ENCODE peak calls at places on chromosomes 2 and 18, in seven cellular contexts. B is left cardiac atrium; H is HCT116; D is left colon; V is effector memory CD8-positive, alpha-beta T cell; T is body of pancreas; M is WTC11. J is an unnamed sample.
A peak's percentile ranks its signal among the peaks of the same experiment; 100 is the strongest.

GRCh38 chr2:177165103-177165583 is 47.5 kb upstream of the HNRNPA3 start:
- ATAC-seq in B (peak; percentile 80), H (no peak), D (peak; percentile 56), T (peak; percentile 60), V (no peak), M (peak; percentile 20), J (peak; percentile 31)

GRCh38 chr18:70621710-70622109 is 332.9 kb downstream of the SOCS6 start:
- ATAC-seq in V (peak; percentile 64), M (no peak), D (no peak), B (no peak), H (no peak), T (no peak), J (no peak)

GRCh38 chr2:73984922-73985317 is 210 bp downstream of the TET3 start:
- ATAC-seq in H (peak; percentile 4), M (no peak), T (peak; percentile 25), V (peak; percentile 42), D (no peak), B (no peak), J (no peak)

GRCh38 chr18:34726286-34727004 is 16.3 kb downstream of the DTNA start:
- ATAC-seq in D (peak; percentile 85), M (peak; percentile 72), B (no peak), V (no peak), T (peak; percentile 50), H (no peak), J (no peak)

GRCh38 chr2:239444626-239445625 is 44.1 kb upstream of the HDAC4 start:
- ATAC-seq in H (peak; percentile 59), V (no peak), D (no peak), T (peak; percentile 68), B (peak; percentile 71), M (no peak), J (no peak)

GRCh38 chr18:28725876-28726275 is 548.9 kb upstream of the CDH2 start:
- ATAC-seq in T (no peak), B (no peak), D (no peak), H (no peak), V (no peak), M (no peak), J (no peak)

GRCh38 chr2:230947908-230948365 is 22.9 kb upstream of the GPR55 start:
- ATAC-seq in T (no peak), D (no peak), H (no peak), M (no peak), B (no peak), V (no peak), J (no peak)

GRCh38 chr2:441258-442023 is 153.6 kb upstream of the ALKAL2 start:
- ATAC-seq in H (no peak), V (no peak), T (no peak), D (no peak), B (no peak), M (no peak), J (no peak)

GRCh38 chr18:30814446-30814845 is 228.1 kb downstream of the DSC3 start:
- ATAC-seq in B (no peak), H (no peak), M (no peak), D (no peak), V (no peak), T (no peak), J (no peak)

GRCh38 chr2:224286923-224287322 is 115.0 kb downstream of the FAM124B start:
- ATAC-seq in B (no peak), V (no peak), D (no peak), T (no peak), M (peak; percentile 69), H (peak; percentile 75), J (no peak)

GRCh38 chr2:129806317-129806716 is 173.1 kb upstream of the RAB6C start:
- ATAC-seq in D (no peak), T (no peak), B (no peak), V (no peak), M (peak; percentile 20), H (no peak), J (no peak)

GRCh38 chr2:120293991-120294329 is 41.3 kb downstream of the RALB start:
- ATAC-seq in D (no peak), T (no peak), B (peak; percentile 84), H (no peak), V (no peak), M (no peak), J (no peak)

GRCh38 chr18:23066060-23066459 is 69.2 kb upstream of the CABLES1 start:
- ATAC-seq in V (no peak), H (no peak), T (no peak), D (no peak), B (peak; percentile 42), M (no peak), J (no peak)

GRCh38 chr2:110903548-110903947 is 171.2 kb downstream of the ACOXL start:
- ATAC-seq in M (no peak), T (no peak), B (no peak), D (peak; percentile 100), V (no peak), H (no peak), J (no peak)

GRCh38 chr2:238925281-238925680 is 77.4 kb downstream of the TWIST2 start:
- ATAC-seq in D (no peak), M (no peak), V (no peak), H (no peak), B (no peak), T (no peak), J (no peak)

GRCh38 chr18:58058720-58059119 is 14.7 kb downstream of the NEDD4L start:
- ATAC-seq in B (no peak), V (no peak), T (no peak), M (no peak), H (no peak), D (no peak), J (no peak)

GRCh38 chr18:49368876-49369440 is 91.5 kb downstream of the DYM start:
- ATAC-seq in M (peak; percentile 56), H (no peak), D (no peak), V (no peak), T (peak; percentile 92), B (no peak), J (no peak)

GRCh38 chr18:23331091-23331920 is 121.8 kb upstream of the RIOK3 start:
- ATAC-seq in D (no peak), M (peak; percentile 97), V (no peak), B (no peak), T (peak; percentile 95), H (peak; percentile 32), J (no peak)

GRCh38 chr2:44572196-44572900 is 210.6 kb downstream of the CAMKMT start:
- ATAC-seq in T (no peak), V (no peak), H (no peak), B (no peak), D (no peak), M (no peak), J (peak; percentile 60)

GRCh38 chr2:109523121-109523520 is 90.6 kb downstream of the SEPTIN10 start:
- ATAC-seq in B (no peak), T (no peak), H (no peak), M (no peak), V (no peak), D (no peak), J (no peak)

GRCh38 chr2:205903549-205904129 is 182.3 kb downstream of the INO80D start:
- ATAC-seq in H (peak; percentile 100), V (no peak), B (peak; percentile 66), D (peak; percentile 82), T (peak; percentile 72), M (peak; percentile 93), J (peak; percentile 63)

GRCh38 chr18:61284039-61284438 is 49.2 kb upstream of the CDH20 start:
- ATAC-seq in V (no peak), B (no peak), H (no peak), D (peak; percentile 98), M (no peak), T (no peak), J (no peak)

GRCh38 chr2:54331095-54331835 is 75.2 kb upstream of the TSPYL6 start:
- ATAC-seq in M (peak; percentile 5), T (no peak), V (no peak), D (no peak), H (no peak), B (no peak), J (no peak)

GRCh38 chr2:236833501-236834186 is 252.0 kb upstream of the COPS8 start:
- ATAC-seq in B (peak; percentile 60), H (no peak), M (no peak), T (no peak), V (no peak), D (no peak), J (no peak)

GRCh38 chr2:9488583-9489547 is 14.5 kb downstream of the IAH1 start:
- ATAC-seq in H (no peak), V (no peak), T (no peak), D (no peak), B (peak; percentile 14), M (no peak), J (no peak)

GRCh38 chr2:10862330-10862729 is 49.4 kb upstream of the KCNF1 start:
- ATAC-seq in D (no peak), H (no peak), B (peak; percentile 50), T (no peak), V (no peak), M (peak; percentile 20), J (no peak)

GRCh38 chr18:44821924-44822323 is 141.2 kb downstream of the SETBP1 start:
- ATAC-seq in M (no peak), D (peak; percentile 55), H (no peak), V (no peak), T (peak; percentile 49), B (no peak), J (no peak)

GRCh38 chr2:162890690-162891311 is 52.2 kb upstream of the KCNH7 start:
- ATAC-seq in V (no peak), T (peak; percentile 74), B (peak; percentile 47), H (peak; percentile 74), M (peak; percentile 76), D (peak; percentile 37), J (peak; percentile 89)

GRCh38 chr18:48914581-48915251 is 36.0 kb downstream of the SMAD7 start:
- ATAC-seq in T (peak; percentile 60), V (no peak), D (no peak), B (no peak), H (no peak), M (no peak), J (no peak)

GRCh38 chr2:425947-426346 is 138.1 kb upstream of the ALKAL2 start:
- ATAC-seq in M (no peak), H (no peak), T (no peak), D (no peak), V (no peak), B (no peak), J (no peak)